ENCODE peak calls at places on chromosomes 7 and 10, in six cellular contexts. N, S, K, G, W and Y are unnamed samples.

GRCh38 chr10:34286136-34286739 is 528.9 kb downstream of the PARD3 start:
- DNase-seq in N (no peak), S (no peak), K (no peak), G (no peak), W (peak), Y (no peak)

GRCh38 chr7:155169081-155169480 is 99.0 kb downstream of the HTR5A start:
- DNase-seq in N (no peak), S (no peak), K (no peak), G (no peak), W (no peak), Y (no peak)

GRCh38 chr7:111711426-111712065 is 149.3 kb upstream of the IMMP2L start:
- DNase-seq in N (no peak), S (no peak), K (no peak), G (no peak), W (peak), Y (no peak)

GRCh38 chr7:19117870-19118608 is 603 bp upstream of the TWIST1 start:
- DNase-seq in N (no peak), S (no peak), K (no peak), G (no peak), W (peak), Y (no peak)

GRCh38 chr7:31046723-31047122 is 5.4 kb upstream of the ADCYAP1R1 start:
- DNase-seq in N (no peak), S (no peak), K (no peak), G (no peak), W (no peak), Y (no peak)

GRCh38 chr10:19816420-19817250 is at the start of gene PLXDC2:
- DNase-seq in N (no peak), S (peak), K (no peak), G (no peak), W (peak), Y (no peak)

GRCh38 chr7:78134256-78134655 is 335.7 kb downstream of the PHTF2 start:
- DNase-seq in N (peak), S (no peak), K (no peak), G (peak), W (peak), Y (peak)

GRCh38 chr7:42876182-42877068 is 35.4 kb downstream of the C7orf25 start:
- DNase-seq in N (no peak), S (no peak), K (peak), G (no peak), W (peak), Y (peak)

GRCh38 chr10:21517134-21517982 is 8.1 kb downstream of the SKIDA1 start:
- DNase-seq in N (no peak), S (peak), K (peak), G (no peak), W (no peak), Y (peak)

GRCh38 chr7:113179313-113179712 is 61.0 kb upstream of the SMIM30 start:
- DNase-seq in N (no peak), S (no peak), K (no peak), G (no peak), W (peak), Y (no peak)

GRCh38 chr7:80330434-80330833 is 181.4 kb downstream of the GNAT3 start:
- DNase-seq in N (peak), S (no peak), K (no peak), G (peak), W (peak), Y (no peak)

GRCh38 chr10:21712975-21713374 is 178.9 kb downstream of the MLLT10 start:
- DNase-seq in N (no peak), S (no peak), K (no peak), G (no peak), W (no peak), Y (no peak)

GRCh38 chr10:90378524-90379076 is 479.2 kb downstream of the HTR7 start:
- DNase-seq in N (peak), S (no peak), K (no peak), G (no peak), W (peak), Y (no peak)

GRCh38 chr7:48244902-48245301 is 73.6 kb downstream of the ABCA13 start:
- DNase-seq in N (no peak), S (no peak), K (no peak), G (no peak), W (peak), Y (no peak)

GRCh38 chr10:49539320-49539885 is 482 bp upstream of the ERCC6 start:
- DNase-seq in N (no peak), S (no peak), K (no peak), G (no peak), W (peak), Y (peak)

GRCh38 chr7:77460057-77460486 is 43.9 kb upstream of the GSAP start:
- DNase-seq in N (no peak), S (no peak), K (no peak), G (no peak), W (no peak), Y (no peak)

GRCh38 chr7:51021906-51022570 is 239.3 kb upstream of the GRB10 start:
- DNase-seq in N (no peak), S (no peak), K (no peak), G (no peak), W (peak), Y (no peak)

GRCh38 chr10:3811331-3811870 is 26.4 kb upstream of the KLF6 start:
- DNase-seq in N (no peak), S (peak), K (no peak), G (no peak), W (peak), Y (peak)

GRCh38 chr10:79286318-79286951 is 60.8 kb upstream of the PPIF start:
- DNase-seq in N (no peak), S (no peak), K (peak), G (no peak), W (peak), Y (peak)

GRCh38 chr7:127769696-127770400 is 117.9 kb downstream of the SND1 start:
- DNase-seq in N (no peak), S (no peak), K (no peak), G (no peak), W (peak), Y (no peak)

GRCh38 chr7:103796296-103796962 is 193.0 kb downstream of the RELN start:
- DNase-seq in N (no peak), S (no peak), K (no peak), G (no peak), W (no peak), Y (no peak)

GRCh38 chr7:94003446-94004023 is 620 bp downstream of the BET1 start:
- DNase-seq in N (no peak), S (no peak), K (no peak), G (no peak), W (peak), Y (peak)